ENCODE peak calls at places on chromosomes 7 and 10, in six cellular contexts. S is activated CD8-positive, alpha-beta memory T cell treated with anti-CD3 and anti-CD28 coated beads, Interleukin-2, amount 50 U/mL, for 48 hours; N is iPS-NIHi11; D is GM13977; M is RWPE1; L is MCF 10A. Y is an unnamed sample.

GRCh38 chr10:36423821-36424248 is 701.6 kb upstream of the ANKRD30A start:
- DNase-seq in D (no peak), N (no peak), L (no peak), S (no peak), M (no peak), Y (no peak)

GRCh38 chr7:657565-658119 is 68.9 kb upstream of the DNAAF5 start:
- DNase-seq in M (no peak), S (no peak), D (no peak), N (no peak), L (no peak), Y (peak; percentile 69)

GRCh38 chr10:75403144-75404022 is 1.8 kb upstream of the ZNF503 start:
- DNase-seq in L (peak; percentile 18), D (peak; percentile 48), N (peak; percentile 37), S (peak; percentile 56), M (no peak), Y (peak; percentile 62)

GRCh38 chr10:98414932-98415709 is at the start of gene PYROXD2:
- DNase-seq in S (peak; percentile 64), N (peak; percentile 98), D (peak; percentile 84), M (peak; percentile 99), L (peak; percentile 81), Y (peak; percentile 99)

GRCh38 chr10:3258291-3258848 is 85.8 kb upstream of the PITRM1 start:
- DNase-seq in S (no peak), N (no peak), D (no peak), L (no peak), M (no peak), Y (no peak)

GRCh38 chr7:150947761-150948680 is 30.1 kb downstream of the KCNH2 start:
- DNase-seq in N (peak; percentile 67), D (no peak), L (no peak), S (no peak), M (no peak), Y (no peak)

GRCh38 chr10:122229678-122230077 is 41.4 kb upstream of the BTBD16 start:
- DNase-seq in N (no peak), S (no peak), L (no peak), M (no peak), D (no peak), Y (no peak)

GRCh38 chr7:73671857-73672445 is 4.3 kb downstream of the VPS37D start:
- DNase-seq in N (no peak), S (no peak), M (no peak), D (no peak), L (no peak), Y (no peak)

Y was measured in hepatic stellate cell.